ENCODE peak calls at places on chromosomes 5 and 9, in four cellular contexts. One of them, this sample, is unnamed.

GRCh38 chr9:83431470-83432060 is 106.6 kb downstream of the FRMD3 start:
- DNase-seq in HS-5: no peak
- DNase-seq in fibroblast of lung: no peak
- DNase-seq in tibial nerve: no peak
- DNase-seq in this sample: no peak

GRCh38 chr5:178526796-178527457 is 63.3 kb downstream of the COL23A1 start:
- DNase-seq in HS-5: no peak
- DNase-seq in fibroblast of lung: no peak
- DNase-seq in tibial nerve: no peak
- DNase-seq in this sample: no peak

GRCh38 chr9:74645007-74645639 is 148.0 kb downstream of the RORB start:
- DNase-seq in HS-5: peak; percentile 9
- DNase-seq in fibroblast of lung: no peak
- DNase-seq in tibial nerve: no peak
- DNase-seq in this sample: peak; percentile 24

GRCh38 chr9:91963711-91964240 is 13.7 kb upstream of the ROR2 start:
- DNase-seq in HS-5: no peak
- DNase-seq in fibroblast of lung: no peak
- DNase-seq in tibial nerve: no peak
- DNase-seq in this sample: no peak

GRCh38 chr5:52863715-52864114 is 76.0 kb downstream of the ITGA1 start:
- DNase-seq in HS-5: no peak
- DNase-seq in fibroblast of lung: peak; percentile 37
- DNase-seq in tibial nerve: no peak
- DNase-seq in this sample: no peak

GRCh38 chr5:172364773-172365172 is 81.2 kb upstream of the UBTD2 start:
- DNase-seq in HS-5: no peak
- DNase-seq in fibroblast of lung: no peak
- DNase-seq in tibial nerve: peak; percentile 37
- DNase-seq in this sample: peak; percentile 51

GRCh38 chr9:90460220-90460619 is 182.4 kb downstream of the DIRAS2 start:
- DNase-seq in HS-5: no peak
- DNase-seq in fibroblast of lung: no peak
- DNase-seq in tibial nerve: no peak
- DNase-seq in this sample: no peak

GRCh38 chr9:89883401-89884341 is 278.9 kb downstream of the GADD45G start:
- DNase-seq in HS-5: no peak
- DNase-seq in fibroblast of lung: no peak
- DNase-seq in tibial nerve: no peak
- DNase-seq in this sample: no peak

GRCh38 chr5:175517824-175518450 is 39.6 kb downstream of the SFXN1 start:
- DNase-seq in HS-5: peak; percentile 65
- DNase-seq in fibroblast of lung: peak; percentile 49
- DNase-seq in tibial nerve: no peak
- DNase-seq in this sample: no peak

GRCh38 chr9:23766613-23767012 is 59.4 kb downstream of the ELAVL2 start:
- DNase-seq in HS-5: no peak
- DNase-seq in fibroblast of lung: no peak
- DNase-seq in tibial nerve: no peak
- DNase-seq in this sample: no peak

GRCh38 chr9:19440823-19441580 is 32.2 kb downstream of the ACER2 start:
- DNase-seq in HS-5: no peak
- DNase-seq in fibroblast of lung: no peak
- DNase-seq in tibial nerve: no peak
- DNase-seq in this sample: no peak

GRCh38 chr9:133767625-133768024 is 29.5 kb upstream of the SARDH start:
- DNase-seq in HS-5: no peak
- DNase-seq in fibroblast of lung: no peak
- DNase-seq in tibial nerve: no peak
- DNase-seq in this sample: no peak

GRCh38 chr5:14068136-14068535 is 75.0 kb upstream of the TRIO start:
- DNase-seq in HS-5: no peak
- DNase-seq in fibroblast of lung: no peak
- DNase-seq in tibial nerve: no peak
- DNase-seq in this sample: no peak

GRCh38 chr5:153496835-153497234 is 6.4 kb downstream of the GRIA1 start:
- DNase-seq in HS-5: peak; percentile 15
- DNase-seq in fibroblast of lung: peak; percentile 68
- DNase-seq in tibial nerve: no peak
- DNase-seq in this sample: peak; percentile 28

GRCh38 chr5:114477816-114478330 is 116.0 kb downstream of the KCNN2 start:
- DNase-seq in HS-5: no peak
- DNase-seq in fibroblast of lung: no peak
- DNase-seq in tibial nerve: no peak
- DNase-seq in this sample: no peak

GRCh38 chr5:160270704-160271103 is 41.4 kb downstream of the FABP6 start:
- DNase-seq in HS-5: no peak
- DNase-seq in fibroblast of lung: no peak
- DNase-seq in tibial nerve: no peak
- DNase-seq in this sample: no peak

GRCh38 chr5:119418782-119419101 is 33.6 kb upstream of the HSD17B4 start:
- DNase-seq in HS-5: no peak
- DNase-seq in fibroblast of lung: no peak
- DNase-seq in tibial nerve: no peak
- DNase-seq in this sample: no peak

GRCh38 chr5:132747693-132748440 is 641 bp downstream of the CCNI2 start:
- DNase-seq in HS-5: no peak
- DNase-seq in fibroblast of lung: no peak
- DNase-seq in tibial nerve: no peak
- DNase-seq in this sample: no peak

GRCh38 chr5:172377856-172378255 is 76.5 kb downstream of the SH3PXD2B start:
- DNase-seq in HS-5: no peak
- DNase-seq in fibroblast of lung: no peak
- DNase-seq in tibial nerve: no peak
- DNase-seq in this sample: no peak

GRCh38 chr5:420632-421286 is 22.2 kb upstream of the EXOC3 start:
- DNase-seq in HS-5: no peak
- DNase-seq in fibroblast of lung: no peak
- DNase-seq in tibial nerve: no peak
- DNase-seq in this sample: no peak

GRCh38 chr9:35905912-35906679 is at the start of gene HRCT1:
- DNase-seq in HS-5: peak; percentile 76
- DNase-seq in fibroblast of lung: peak; percentile 98
- DNase-seq in tibial nerve: peak; percentile 93
- DNase-seq in this sample: no peak

GRCh38 chr5:40486437-40487270 is 193.1 kb upstream of the PTGER4 start:
- DNase-seq in HS-5: no peak
- DNase-seq in fibroblast of lung: no peak
- DNase-seq in tibial nerve: no peak
- DNase-seq in this sample: peak; percentile 64

GRCh38 chr9:79689576-79689975 is 117.8 kb downstream of the TLE4 start:
- DNase-seq in HS-5: no peak
- DNase-seq in fibroblast of lung: no peak
- DNase-seq in tibial nerve: no peak
- DNase-seq in this sample: no peak

GRCh38 chr5:168332042-168332441 is 40.6 kb downstream of the WWC1 start:
- DNase-seq in HS-5: no peak
- DNase-seq in fibroblast of lung: no peak
- DNase-seq in tibial nerve: no peak
- DNase-seq in this sample: no peak

GRCh38 chr9:85200726-85201402 is 531.3 kb downstream of the NTRK2 start:
- DNase-seq in HS-5: no peak
- DNase-seq in fibroblast of lung: peak; percentile 15
- DNase-seq in tibial nerve: no peak
- DNase-seq in this sample: no peak

GRCh38 chr5:87909382-87909781 is 359.3 kb downstream of the TMEM161B start:
- DNase-seq in HS-5: no peak
- DNase-seq in fibroblast of lung: no peak
- DNase-seq in tibial nerve: no peak
- DNase-seq in this sample: no peak

GRCh38 chr5:127997131-127997775 is 86.3 kb upstream of the SLC12A2 start:
- DNase-seq in HS-5: no peak
- DNase-seq in fibroblast of lung: no peak
- DNase-seq in tibial nerve: no peak
- DNase-seq in this sample: no peak

GRCh38 chr9:27497883-27498553 is 26.1 kb upstream of the IFNK start:
- DNase-seq in HS-5: no peak
- DNase-seq in fibroblast of lung: no peak
- DNase-seq in tibial nerve: no peak
- DNase-seq in this sample: no peak

GRCh38 chr9:92094655-92095054 is 20.6 kb downstream of the SPTLC1 start:
- DNase-seq in HS-5: no peak
- DNase-seq in fibroblast of lung: no peak
- DNase-seq in tibial nerve: no peak
- DNase-seq in this sample: peak; percentile 3

GRCh38 chr5:6541256-6542013 is 91.4 kb downstream of the NSUN2 start:
- DNase-seq in HS-5: no peak
- DNase-seq in fibroblast of lung: no peak
- DNase-seq in tibial nerve: no peak
- DNase-seq in this sample: no peak

GRCh38 chr5:69167488-69167845 is 517 bp downstream of the CCNB1 start:
- DNase-seq in HS-5: no peak
- DNase-seq in fibroblast of lung: peak; percentile 14
- DNase-seq in tibial nerve: no peak
- DNase-seq in this sample: no peak

GRCh38 chr9:32764139-32764538 is 19.2 kb upstream of the TMEM215 start:
- DNase-seq in HS-5: no peak
- DNase-seq in fibroblast of lung: no peak
- DNase-seq in tibial nerve: no peak
- DNase-seq in this sample: no peak

This sample was measured in Jurkat, Clone E6-1.